ENCODE peak calls at places on chromosomes 4 and X, in nine cellular contexts. J, V, N, Q, F, M, X, P and Y are unnamed samples.

GRCh38 chr4:128241425-128241913 is 46.1 kb downstream of the PGRMC2 start:
- DNase-seq in J (no peak), V (no peak), N (no peak), Q (peak; percentile 91), F (peak; percentile 98), M (no peak), X (peak; percentile 49), P (peak; percentile 97), Y (no peak)

GRCh38 chr4:22553560-22553959 is 37.7 kb upstream of the ADGRA3 start:
- DNase-seq in J (no peak), V (no peak), N (no peak), Q (no peak), F (no peak), M (no peak), X (no peak), P (no peak), Y (no peak)

GRCh38 chr4:98433608-98434198 is 172.5 kb downstream of the RAP1GDS1 start:
- DNase-seq in J (no peak), V (no peak), N (no peak), Q (no peak), F (no peak), M (no peak), X (no peak), P (no peak), Y (no peak)

GRCh38 chrX:53223068-53223693 is 1.8 kb downstream of the KDM5C start:
- DNase-seq in J (peak; percentile 31), V (no peak), N (no peak), Q (no peak), F (no peak), M (no peak), X (peak; percentile 13), P (no peak), Y (no peak)

GRCh38 chrX:134377537-134377936 is 82.4 kb upstream of the HPRT1 start:
- DNase-seq in J (no peak), V (no peak), N (no peak), Q (peak; percentile 58), F (peak; percentile 43), M (no peak), X (no peak), P (no peak), Y (no peak)

GRCh38 chrX:97315939-97316338 is 432.2 kb downstream of the RPA4 start:
- DNase-seq in J (peak; percentile 45), V (no peak), N (no peak), Q (no peak), F (no peak), M (no peak), X (no peak), P (no peak), Y (no peak)

GRCh38 chr4:61507091-61507490 is 307.0 kb downstream of the ADGRL3 start:
- DNase-seq in J (no peak), V (no peak), N (no peak), Q (no peak), F (no peak), M (no peak), X (no peak), P (no peak), Y (no peak)

GRCh38 chr4:112951362-112951962 is 98.0 kb upstream of the ANK2 start:
- DNase-seq in J (no peak), V (no peak), N (no peak), Q (no peak), F (peak; percentile 36), M (no peak), X (peak; percentile 12), P (no peak), Y (no peak)

GRCh38 chrX:148691456-148691855 is 191.0 kb downstream of the AFF2 start:
- DNase-seq in J (no peak), V (no peak), N (no peak), Q (no peak), F (peak; percentile 3), M (no peak), X (no peak), P (no peak), Y (no peak)

GRCh38 chrX:37580080-37580479 is 8.6 kb downstream of the LANCL3 start:
- DNase-seq in J (no peak), V (no peak), N (no peak), Q (no peak), F (no peak), M (no peak), X (no peak), P (no peak), Y (no peak)

GRCh38 chr4:40196724-40197281 is at the start of gene RHOH:
- DNase-seq in J (no peak), V (no peak), N (no peak), Q (no peak), F (no peak), M (no peak), X (no peak), P (no peak), Y (peak; percentile 67)

GRCh38 chr4:32025840-32026459 is 1305.8 kb downstream of the PCDH7 start:
- DNase-seq in J (no peak), V (no peak), N (no peak), Q (peak; percentile 3), F (peak; percentile 55), M (no peak), X (peak; percentile 56), P (peak; percentile 20), Y (no peak)

GRCh38 chrX:47637546-47638195 is 7.9 kb upstream of the CFP start:
- DNase-seq in J (no peak), V (no peak), N (peak; percentile 33), Q (no peak), F (peak; percentile 54), M (peak; percentile 66), X (no peak), P (no peak), Y (peak; percentile 77)

GRCh38 chr4:169659736-169660670 is 39.6 kb downstream of the CLCN3 start:
- DNase-seq in J (peak; percentile 80), V (peak; percentile 72), N (peak; percentile 61), Q (peak; percentile 99), F (peak; percentile 99), M (peak; percentile 78), X (peak; percentile 97), P (peak; percentile 93), Y (peak; percentile 71)

GRCh38 chr4:10677796-10678497 is 6.6 kb downstream of the CLNK start:
- DNase-seq in J (no peak), V (no peak), N (no peak), Q (no peak), F (no peak), M (no peak), X (no peak), P (no peak), Y (no peak)

GRCh38 chr4:56139241-56139827 is 190.6 kb downstream of the CEP135 start:
- DNase-seq in J (no peak), V (no peak), N (no peak), Q (no peak), F (no peak), M (no peak), X (no peak), P (no peak), Y (no peak)

GRCh38 chr4:46999584-46999983 is 6.2 kb upstream of the GABRA4 start:
- DNase-seq in J (no peak), V (no peak), N (no peak), Q (peak; percentile 16), F (no peak), M (no peak), X (no peak), P (no peak), Y (no peak)

GRCh38 chr4:39497909-39498723 is 29.1 kb downstream of the UGDH start:
- DNase-seq in J (no peak), V (no peak), N (no peak), Q (no peak), F (no peak), M (no peak), X (no peak), P (no peak), Y (no peak)